ENCODE peak calls at places on chromosome 1, in six cellular contexts. T is breast epithelium, G is AG09309, L is transverse colon, U is GM23338, V is cardiac fibroblast. Q is an unnamed sample.

GRCh38 chr1:43147625-43148319 is 24.3 kb downstream of the EBNA1BP2 start:
- DNase-seq in T (peak), G (no peak), L (peak), U (peak), V (peak), Q (peak)

GRCh38 chr1:84360303-84360702 is 38.0 kb upstream of the DNASE2B start:
- DNase-seq in T (no peak), G (no peak), L (no peak), U (no peak), V (no peak), Q (no peak)

GRCh38 chr1:60833173-60833572 is 249.2 kb upstream of the NFIA start:
- DNase-seq in T (no peak), G (no peak), L (peak), U (peak), V (peak), Q (no peak)

GRCh38 chr1:9340172-9340854 is 47.6 kb downstream of the SPSB1 start:
- DNase-seq in T (no peak), G (no peak), L (no peak), U (no peak), V (peak), Q (peak)

GRCh38 chr1:64826991-64827390 is 82.1 kb downstream of the RAVER2 start:
- DNase-seq in T (no peak), G (peak), L (no peak), U (no peak), V (no peak), Q (no peak)

GRCh38 chr1:90964444-90965035 is 57.3 kb downstream of the ZNF644 start:
- DNase-seq in T (no peak), G (no peak), L (no peak), U (peak), V (peak), Q (peak)

GRCh38 chr1:216804107-216804506 is 80.9 kb upstream of the ESRRG start:
- DNase-seq in T (no peak), G (no peak), L (no peak), U (no peak), V (no peak), Q (peak)

GRCh38 chr1:53669511-53670191 is 69.3 kb downstream of the GLIS1 start:
- DNase-seq in T (no peak), G (peak), L (no peak), U (no peak), V (no peak), Q (no peak)

GRCh38 chr1:156371553-156372264 is 2.7 kb downstream of the RHBG start:
- DNase-seq in T (no peak), G (no peak), L (no peak), U (no peak), V (peak), Q (peak)

GRCh38 chr1:18854331-18855025 is 5.0 kb downstream of the TAS1R2 start:
- DNase-seq in T (no peak), G (no peak), L (no peak), U (no peak), V (no peak), Q (no peak)

GRCh38 chr1:85359874-85360708 is 83.7 kb upstream of the BCL10 start:
- DNase-seq in T (no peak), G (no peak), L (no peak), U (no peak), V (peak), Q (no peak)

GRCh38 chr1:56240400-56240799 is 339.0 kb downstream of the PLPP3 start:
- DNase-seq in T (no peak), G (no peak), L (no peak), U (no peak), V (no peak), Q (no peak)

GRCh38 chr1:51673279-51673678 is 56.4 kb downstream of the OSBPL9 start:
- DNase-seq in T (no peak), G (no peak), L (no peak), U (no peak), V (no peak), Q (no peak)

GRCh38 chr1:114334297-114334696 is 176.7 kb downstream of the TRIM33 start:
- DNase-seq in T (no peak), G (no peak), L (no peak), U (no peak), V (no peak), Q (no peak)

GRCh38 chr1:15157524-15158399 is 4.2 kb downstream of the TMEM51 start:
- DNase-seq in T (no peak), G (no peak), L (no peak), U (peak), V (no peak), Q (no peak)

GRCh38 chr1:160439718-160440117 is 39.4 kb downstream of the VANGL2 start:
- DNase-seq in T (no peak), G (no peak), L (no peak), U (no peak), V (no peak), Q (no peak)

GRCh38 chr1:32361674-32362473 is 411 bp downstream of the FAM229A start:
- DNase-seq in T (no peak), G (no peak), L (peak), U (peak), V (peak), Q (peak)

GRCh38 chr1:207998691-207999090 is 87.8 kb upstream of the CD34 start:
- DNase-seq in T (no peak), G (no peak), L (no peak), U (peak), V (no peak), Q (no peak)

GRCh38 chr1:213996320-213997022 is 8.7 kb downstream of the PROX1 start:
- DNase-seq in T (no peak), G (no peak), L (no peak), U (no peak), V (no peak), Q (no peak)

GRCh38 chr1:65195495-65196417 is 47.8 kb downstream of the AK4 start:
- DNase-seq in T (no peak), G (no peak), L (no peak), U (no peak), V (peak), Q (no peak)

GRCh38 chr1:20481643-20482498 is 4.1 kb downstream of the CAMK2N1 start:
- DNase-seq in T (no peak), G (no peak), L (no peak), U (no peak), V (no peak), Q (no peak)

GRCh38 chr1:20485527-20486456 is at the start of gene CAMK2N1:
- DNase-seq in T (peak), G (no peak), L (peak), U (peak), V (peak), Q (peak)

GRCh38 chr1:20483098-20483832 is 2.7 kb downstream of the CAMK2N1 start:
- DNase-seq in T (no peak), G (no peak), L (no peak), U (no peak), V (no peak), Q (no peak)

GRCh38 chr1:20484526-20485462 is 1.2 kb downstream of the CAMK2N1 start:
- DNase-seq in T (no peak), G (no peak), L (no peak), U (no peak), V (peak), Q (no peak)

DNA sequence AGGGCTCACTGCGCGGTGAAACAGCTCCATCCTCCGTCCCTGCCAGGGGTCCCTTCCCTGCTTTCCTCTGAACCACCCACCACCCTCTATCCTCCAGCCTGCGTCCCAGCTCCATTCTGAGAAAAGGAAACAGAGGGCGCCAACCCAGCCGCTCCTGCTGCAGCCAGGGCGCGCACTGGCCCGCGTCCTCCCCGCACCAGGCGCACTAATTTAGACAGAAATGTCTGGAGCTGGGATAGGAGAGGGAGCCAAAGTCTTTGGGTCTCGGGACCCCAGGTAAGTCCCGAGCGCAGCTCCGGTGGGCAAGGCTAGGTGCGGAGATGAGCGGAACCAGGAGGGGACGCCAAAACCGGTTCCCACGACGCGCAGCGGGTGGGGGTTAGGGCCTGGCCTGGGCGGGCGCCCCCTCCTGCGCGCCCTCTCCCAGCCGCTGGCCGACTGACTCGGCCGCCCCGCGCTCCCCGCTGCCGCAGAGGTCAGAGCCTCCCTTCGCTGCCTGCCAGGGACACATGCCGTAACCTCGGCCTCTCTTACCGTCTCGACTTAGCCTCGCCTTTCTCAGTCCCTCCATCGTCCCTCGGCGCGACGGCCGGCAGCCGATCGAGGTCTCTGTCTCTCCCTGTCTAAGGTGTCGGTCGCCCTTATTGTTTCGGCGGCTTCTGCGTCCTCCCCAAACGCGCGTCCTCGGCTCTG is 2.0 kb downstream of the CAMK2N1 start:
- DNase-seq in T (no peak), G (no peak), L (peak), U (peak), V (peak), Q (no peak)
- H3K4me3 ChIP-seq in T (peak), G (peak), L (peak), U (peak), V (peak), Q (peak)

GRCh38 chr1:17742590-17742989 is 12.5 kb upstream of the ACTL8 start:
- DNase-seq in T (no peak), G (no peak), L (no peak), U (no peak), V (peak), Q (no peak)

GRCh38 chr1:17743028-17743706 is 12.0 kb upstream of the ACTL8 start:
- DNase-seq in T (no peak), G (no peak), L (no peak), U (no peak), V (peak), Q (no peak)

GRCh38 chr1:17743925-17744324 is 11.2 kb upstream of the ACTL8 start:
- DNase-seq in T (no peak), G (no peak), L (no peak), U (no peak), V (no peak), Q (no peak)

GRCh38 chr1:17739050-17739449 is 16.1 kb upstream of the ACTL8 start:
- DNase-seq in T (no peak), G (no peak), L (no peak), U (peak), V (no peak), Q (no peak)

GRCh38 chr1:17741052-17741451 is 14.1 kb upstream of the ACTL8 start:
- DNase-seq in T (no peak), G (no peak), L (no peak), U (peak), V (no peak), Q (no peak)
- TF ChIP-seq CTCF in T (no peak), G (no peak), L (no peak), U (peak), V (no peak), Q (no peak)

GRCh38 chr1:218755128-218755527 is 410.0 kb downstream of the TGFB2 start:
- DNase-seq in T (no peak), G (no peak), L (no peak), U (no peak), V (no peak), Q (no peak)
- H3K4me3 ChIP-seq in T (no peak), G (no peak), L (no peak), U (no peak), V (no peak), Q (no peak)

GRCh38 chr1:66446261-66447001 is 87.5 kb upstream of the SGIP1 start:
- DNase-seq in T (no peak), G (peak), L (no peak), U (peak), V (peak), Q (peak)

GRCh38 chr1:66439028-66439427 is 94.9 kb upstream of the SGIP1 start:
- DNase-seq in T (no peak), G (no peak), L (no peak), U (no peak), V (no peak), Q (peak)

GRCh38 chr1:66444438-66445265 is 89.3 kb upstream of the SGIP1 start:
- DNase-seq in T (no peak), G (no peak), L (no peak), U (peak), V (no peak), Q (no peak)

GRCh38 chr1:66445492-66446181 is 88.3 kb upstream of the SGIP1 start:
- DNase-seq in T (no peak), G (no peak), L (peak), U (no peak), V (no peak), Q (no peak)

GRCh38 chr1:66443793-66444192 is 90.2 kb upstream of the SGIP1 start:
- DNase-seq in T (no peak), G (no peak), L (no peak), U (no peak), V (peak), Q (no peak)
- TF ChIP-seq CTCF in T (no peak), G (no peak), L (no peak), U (no peak), V (no peak), Q (no peak)

Q was measured in bronchial epithelial cell.